ENCODE peak calls at places on chromosome 5, in ten cellular contexts. J is GM12892; V is adrenal gland; E is non-pigmented ciliary epithelial cell; N is activated CD8-positive, alpha-beta memory T cell treated with anti-CD3 and anti-CD28 coated beads, Interleukin-2, amount 50 U/mL, for 4 hours; D is kidney glomerular epithelial cell; T is activated naive CD8-positive, alpha-beta T cell treated with anti-CD3 and anti-CD28 coated beads, Interleukin-2, amount 50 U/mL, for 16 hours; O is upper lobe of right lung; S is RCC 7860; W is activated T-cell treated with anti-CD3 and anti-CD28 coated beads, Interleukin-2, amount 50 U/mL, for 4 hours. Y is an unnamed sample.

GRCh38 chr5:112289465-112289864 is 129.6 kb downstream of the EPB41L4A start:
- DNase-seq in W (no peak), N (no peak), O (no peak), T (no peak), J (no peak), E (no peak), D (no peak), S (no peak), V (no peak), Y (no peak)

GRCh38 chr5:134177197-134178171 is 734 bp upstream of the SKP1 start:
- DNase-seq in D (peak), J (no peak), W (no peak), E (no peak), S (no peak), T (no peak), N (no peak), O (peak), V (peak), Y (no peak)

GRCh38 chr5:174719211-174719610 is 5.2 kb upstream of the MSX2 start:
- DNase-seq in D (no peak), N (no peak), J (no peak), W (no peak), E (no peak), O (no peak), S (no peak), T (no peak), V (no peak), Y (no peak)

GRCh38 chr5:181235323-181235688 is 8.4 kb downstream of the RACK1 start:
- DNase-seq in E (no peak), S (no peak), W (no peak), D (no peak), V (no peak), J (no peak), N (no peak), O (no peak), T (no peak), Y (no peak)

GRCh38 chr5:135379052-135379654 is 19.9 kb downstream of the MACROH2A1 start:
- DNase-seq in S (no peak), W (no peak), T (no peak), V (no peak), N (no peak), E (no peak), O (no peak), J (no peak), D (peak), Y (no peak)

GRCh38 chr5:178288373-178289368 is 56.1 kb upstream of the PHYKPL start:
- DNase-seq in E (no peak), O (no peak), N (no peak), J (no peak), V (no peak), S (no peak), T (no peak), W (no peak), D (peak), Y (no peak)

GRCh38 chr5:44644628-44645027 is 164.1 kb upstream of the MRPS30 start:
- DNase-seq in V (no peak), J (no peak), W (no peak), N (no peak), S (no peak), D (no peak), T (no peak), E (no peak), O (no peak), Y (no peak)

GRCh38 chr5:143887302-143887638 is 75.3 kb downstream of the HMHB1 start:
- DNase-seq in T (no peak), O (no peak), E (no peak), N (no peak), D (peak), S (peak), W (no peak), V (no peak), J (no peak), Y (peak)

GRCh38 chr5:77971965-77972544 is 195.9 kb upstream of the TBCA start:
- DNase-seq in S (no peak), O (no peak), W (no peak), E (no peak), T (no peak), N (no peak), J (no peak), D (no peak), V (no peak), Y (no peak)

GRCh38 chr5:98771389-98772109 is 1.9 kb upstream of the RGMB start:
- DNase-seq in E (peak), N (peak), D (peak), S (peak), V (peak), W (peak), J (peak), T (no peak), O (no peak), Y (no peak)

GRCh38 chr5:69415584-69415958 is 655 bp downstream of the MARVELD2 start:
- DNase-seq in O (peak), T (no peak), W (no peak), J (no peak), S (no peak), V (no peak), N (no peak), E (no peak), D (no peak), Y (no peak)

GRCh38 chr5:52783226-52783959 is 4.3 kb upstream of the ITGA1 start:
- DNase-seq in S (no peak), N (no peak), D (no peak), E (no peak), O (no peak), V (no peak), W (no peak), J (no peak), T (no peak), Y (no peak)

GRCh38 chr5:67297376-67297775 is 100.8 kb upstream of the CD180 start:
- DNase-seq in S (no peak), O (no peak), T (no peak), D (no peak), W (no peak), E (no peak), N (no peak), V (no peak), J (no peak), Y (no peak)

GRCh38 chr5:119311688-119312087 is 44.1 kb upstream of the TNFAIP8 start:
- DNase-seq in V (no peak), E (no peak), T (no peak), N (no peak), D (no peak), J (no peak), S (no peak), O (no peak), W (no peak), Y (no peak)

GRCh38 chr5:13359326-13359725 is 585.2 kb downstream of the DNAH5 start:
- DNase-seq in O (no peak), S (peak), T (no peak), D (peak), N (no peak), J (no peak), W (no peak), V (no peak), E (peak), Y (no peak)

GRCh38 chr5:134113908-134114875 is at the start of gene TCF7:
- DNase-seq in J (peak), T (no peak), D (peak), N (peak), W (peak), V (peak), E (no peak), O (peak), S (peak), Y (peak)